ENCODE peak calls at places on chromosomes 11 and 22, in nine cellular contexts. Y is left ventricle myocardium inferior, G is AG09309, D is HCT116, O is psoas muscle, P is CD14-positive monocyte, K is astrocyte of the cerebellum, T is testis, S is esophagus squamous epithelium. U is an unnamed sample.

GRCh38 chr11:114479331-114479730 is 40.1 kb downstream of the REXO2 start:
- DNase-seq in T (no peak), Y (no peak), K (no peak), G (no peak), D (no peak), S (no peak), O (no peak), P (no peak), U (no peak)

GRCh38 chr11:66492161-66492865 is 12.1 kb downstream of the DPP3 start:
- DNase-seq in K (no peak), G (no peak), T (no peak), O (peak), P (no peak), Y (no peak), S (no peak), D (no peak), U (no peak)

GRCh38 chr22:37410174-37411055 is 16.9 kb downstream of the ELFN2 start:
- DNase-seq in Y (no peak), K (no peak), D (no peak), O (no peak), P (peak), S (no peak), T (no peak), G (no peak), U (peak)

GRCh38 chr11:75668508-75669297 is at the start of gene MAP6:
- DNase-seq in D (no peak), S (no peak), P (no peak), T (peak), K (no peak), O (peak), Y (peak), G (no peak), U (no peak)

GRCh38 chr11:69978841-69979614 is 99.1 kb upstream of the ANO1 start:
- DNase-seq in G (no peak), T (no peak), P (no peak), S (no peak), D (no peak), O (no peak), Y (no peak), K (no peak), U (no peak)

GRCh38 chr22:19789406-19789805 is 28.8 kb downstream of the TBX1 start:
- DNase-seq in Y (no peak), S (no peak), T (no peak), G (no peak), D (no peak), O (peak), K (no peak), P (no peak), U (peak)

GRCh38 chr11:66866007-66866406 is 9.1 kb downstream of the LRFN4 start:
- DNase-seq in T (no peak), G (no peak), D (no peak), Y (no peak), O (no peak), K (no peak), S (no peak), P (no peak), U (no peak)

GRCh38 chr11:8768625-8769333 is 86.2 kb downstream of the RPL27A start:
- DNase-seq in T (peak), D (peak), G (no peak), Y (peak), P (no peak), K (no peak), S (no peak), O (no peak), U (no peak)

GRCh38 chr11:38191101-38191500 is 1593.1 kb upstream of the RAG2 start:
- DNase-seq in G (no peak), P (no peak), Y (no peak), K (no peak), D (no peak), T (no peak), S (no peak), O (no peak), U (no peak)

GRCh38 chr11:95584589-95584988 is 205.0 kb downstream of the FAM76B start:
- DNase-seq in P (no peak), T (no peak), O (no peak), S (no peak), D (no peak), K (no peak), G (no peak), Y (no peak), U (no peak)

GRCh38 chr11:92752122-92752521 is 217.3 kb upstream of the MTNR1B start:
- DNase-seq in P (no peak), O (no peak), K (no peak), Y (no peak), T (no peak), G (no peak), D (no peak), S (no peak), U (no peak)

GRCh38 chr22:39356464-39356863 is 6.7 kb downstream of the SYNGR1 start:
- DNase-seq in Y (no peak), T (no peak), S (no peak), P (no peak), G (no peak), O (no peak), D (no peak), K (no peak), U (no peak)

DNA sequence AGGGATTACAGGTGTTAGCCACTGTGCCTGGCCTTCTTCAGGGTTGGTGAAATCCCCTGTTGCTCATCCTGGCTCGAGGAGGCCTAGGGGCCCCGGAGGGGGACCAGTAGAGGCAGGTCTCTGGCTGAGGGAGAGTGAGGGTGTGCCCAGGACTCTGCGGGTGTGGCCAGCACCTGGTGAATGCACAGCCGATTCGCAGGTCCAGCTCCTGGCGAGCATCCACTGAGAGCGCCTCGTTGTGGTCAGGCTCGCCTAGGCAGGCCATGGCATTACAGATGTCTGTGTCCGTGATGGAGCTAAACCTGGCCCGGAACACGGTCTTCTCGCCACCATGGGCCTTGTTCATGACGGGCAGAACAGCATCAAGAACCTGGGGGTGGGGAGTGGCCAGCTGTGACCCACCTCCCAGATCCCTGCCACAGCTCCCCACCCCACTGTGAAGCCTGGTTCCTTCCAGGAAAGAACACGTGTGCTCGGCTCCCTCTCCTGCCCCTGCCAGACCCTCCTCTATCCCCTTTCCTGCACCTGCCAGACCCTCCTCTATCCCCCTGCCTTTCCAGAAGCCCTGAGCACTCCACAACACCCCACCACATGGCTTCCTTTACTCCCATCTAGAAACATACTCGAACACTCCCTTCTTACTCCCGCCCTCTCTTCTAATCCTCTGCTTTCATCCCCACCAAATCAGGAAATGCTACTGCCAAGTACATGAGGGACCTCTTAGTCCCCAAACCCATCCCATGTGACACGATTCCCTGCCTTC is 12.4 kb downstream of the TOP3B start:
- DNase-seq in S (no peak), D (no peak), O (no peak), P (no peak), Y (no peak), K (no peak), T (no peak), G (no peak), U (no peak)
- TF ChIP-seq CTCF in S (no peak), D (no peak), O (no peak), P (no peak), Y (no peak), K (no peak), T (no peak), G (no peak), U (no peak)

DNA sequence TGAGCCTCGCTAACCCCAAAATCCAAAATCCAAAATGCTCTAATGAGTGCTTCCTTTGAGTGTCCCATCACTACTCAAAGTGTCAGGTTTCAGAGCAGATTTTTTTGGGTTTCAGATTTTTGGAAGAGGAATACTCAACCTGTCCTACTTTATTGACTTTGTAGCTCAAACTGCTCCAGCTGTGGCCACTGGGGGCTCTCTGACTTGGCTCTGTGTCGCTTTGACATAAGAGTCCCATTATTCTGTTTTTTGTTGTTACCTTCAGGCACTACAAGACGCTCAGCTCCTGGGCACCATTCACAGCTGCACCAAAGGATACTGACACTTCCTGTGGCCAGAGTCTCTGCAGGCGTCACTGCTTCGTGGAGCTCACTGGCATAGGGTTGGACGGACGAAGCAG is 41.1 kb downstream of the PHF21B start:
- DNase-seq in S (no peak), P (no peak), Y (no peak), K (no peak), O (no peak), G (no peak), D (no peak), T (no peak), U (no peak)
- TF ChIP-seq CTCF in S (no peak), P (no peak), Y (no peak), K (peak), O (no peak), G (peak), D (peak), T (no peak), U (peak)

GRCh38 chr11:108593214-108593909 is at the start of gene EXPH5:
- DNase-seq in Y (peak), G (no peak), P (peak), O (peak), K (peak), D (peak), T (peak), S (peak), U (no peak)
- TF ChIP-seq CTCF in Y (no peak), G (no peak), P (no peak), O (no peak), K (peak), D (no peak), T (no peak), S (no peak), U (peak)

GRCh38 chr11:104130161-104130560 is 33.8 kb downstream of the PDGFD start:
- DNase-seq in Y (no peak), T (no peak), D (no peak), G (no peak), K (no peak), S (no peak), O (no peak), P (no peak), U (no peak)
- TF ChIP-seq CTCF in Y (no peak), T (no peak), D (no peak), G (no peak), K (no peak), S (no peak), O (no peak), P (no peak), U (no peak)

GRCh38 chr11:126861796-126862195 is 138.8 kb downstream of the KIRREL3 start:
- DNase-seq in Y (no peak), D (no peak), P (no peak), K (no peak), S (no peak), G (no peak), T (no peak), O (no peak), U (no peak)

GRCh38 chr11:126864934-126865333 is 135.6 kb downstream of the KIRREL3 start:
- DNase-seq in D (no peak), Y (no peak), S (no peak), K (no peak), O (no peak), T (no peak), G (no peak), P (no peak), U (no peak)

GRCh38 chr11:126863294-126863997 is 137.1 kb downstream of the KIRREL3 start:
- DNase-seq in K (no peak), D (no peak), P (no peak), G (no peak), Y (no peak), O (no peak), S (no peak), T (no peak), U (no peak)

GRCh38 chr11:126857860-126858808 is 142.4 kb downstream of the KIRREL3 start:
- DNase-seq in S (no peak), O (no peak), T (no peak), Y (no peak), P (no peak), D (no peak), G (no peak), K (peak), U (no peak)

GRCh38 chr11:126862664-126863247 is 137.8 kb downstream of the KIRREL3 start:
- DNase-seq in O (no peak), T (no peak), P (no peak), K (no peak), G (no peak), Y (no peak), S (no peak), D (no peak), U (no peak)
- TF ChIP-seq CTCF in O (no peak), T (no peak), P (no peak), K (no peak), G (no peak), Y (no peak), S (no peak), D (no peak), U (peak)

GRCh38 chr11:11722861-11723260 is 101.1 kb upstream of the GALNT18 start:
- DNase-seq in S (no peak), O (no peak), K (no peak), T (no peak), P (no peak), G (no peak), D (no peak), Y (no peak), U (no peak)
- TF ChIP-seq CTCF in S (no peak), O (no peak), K (no peak), T (no peak), P (no peak), G (no peak), D (no peak), Y (no peak), U (no peak)

DNA sequence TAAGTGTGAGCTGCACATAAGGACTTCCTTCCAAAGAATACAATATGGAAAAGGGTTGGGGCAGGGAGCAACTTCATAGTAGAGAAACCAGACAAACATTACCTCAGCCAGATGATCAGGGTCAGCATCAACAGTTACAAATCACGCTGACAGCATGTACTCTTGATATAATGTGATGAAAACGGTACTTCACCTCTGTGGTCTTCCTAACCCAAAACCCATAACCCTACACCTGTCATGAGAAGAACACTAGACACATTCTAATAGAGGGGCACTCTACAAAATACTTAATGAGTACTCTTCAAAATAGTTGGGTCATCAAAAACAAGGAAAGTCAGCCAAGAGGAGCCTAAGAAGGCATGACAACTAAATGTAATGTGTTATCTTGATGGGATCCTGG is 43.9 kb downstream of the RRAS2 start:
- DNase-seq in P (no peak), T (no peak), Y (no peak), S (no peak), G (no peak), K (no peak), O (no peak), D (no peak), U (no peak)
- TF ChIP-seq CTCF in P (no peak), T (no peak), Y (no peak), S (no peak), G (no peak), K (no peak), O (no peak), D (no peak), U (no peak)

DNA sequence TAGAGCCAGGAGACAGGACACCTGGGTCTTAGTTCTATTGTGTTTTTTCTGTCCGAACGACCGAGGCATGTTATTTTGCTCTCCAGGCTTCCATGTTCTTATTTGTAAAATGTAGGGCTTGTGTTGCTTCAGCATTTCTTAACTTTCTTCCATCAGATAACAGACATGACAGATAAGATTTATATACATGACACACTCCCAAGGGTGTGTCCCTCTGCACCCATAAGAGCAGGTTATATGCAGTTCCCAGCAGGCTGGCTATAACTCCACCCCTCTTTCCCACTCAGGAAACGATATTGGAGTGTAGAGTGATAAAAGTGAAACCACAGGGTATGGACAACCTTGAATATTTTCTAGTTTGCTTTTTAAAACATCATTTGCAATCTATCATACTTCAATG is 65.8 kb downstream of the APIP start:
- DNase-seq in Y (no peak), T (no peak), O (no peak), P (no peak), G (no peak), D (no peak), K (no peak), S (no peak), U (no peak)
- TF ChIP-seq CTCF in Y (no peak), T (no peak), O (no peak), P (no peak), G (no peak), D (no peak), K (no peak), S (no peak), U (no peak)

GRCh38 chr11:57641426-57641825 is 8.3 kb downstream of the YPEL4 start:
- DNase-seq in T (no peak), P (no peak), G (peak), K (no peak), D (no peak), O (no peak), Y (no peak), S (no peak), U (no peak)

GRCh38 chr11:57638811-57639320 is 10.8 kb downstream of the YPEL4 start:
- DNase-seq in Y (no peak), K (no peak), T (no peak), P (no peak), S (no peak), O (no peak), D (no peak), G (no peak), U (no peak)

GRCh38 chr11:57639321-57640067 is 10.2 kb downstream of the YPEL4 start:
- DNase-seq in T (no peak), G (no peak), D (no peak), Y (no peak), S (no peak), K (peak), P (no peak), O (no peak), U (no peak)

GRCh38 chr11:57640068-57640800 is 9.5 kb downstream of the YPEL4 start:
- DNase-seq in K (no peak), T (no peak), G (no peak), O (no peak), P (no peak), S (no peak), Y (no peak), D (no peak), U (no peak)

DNA sequence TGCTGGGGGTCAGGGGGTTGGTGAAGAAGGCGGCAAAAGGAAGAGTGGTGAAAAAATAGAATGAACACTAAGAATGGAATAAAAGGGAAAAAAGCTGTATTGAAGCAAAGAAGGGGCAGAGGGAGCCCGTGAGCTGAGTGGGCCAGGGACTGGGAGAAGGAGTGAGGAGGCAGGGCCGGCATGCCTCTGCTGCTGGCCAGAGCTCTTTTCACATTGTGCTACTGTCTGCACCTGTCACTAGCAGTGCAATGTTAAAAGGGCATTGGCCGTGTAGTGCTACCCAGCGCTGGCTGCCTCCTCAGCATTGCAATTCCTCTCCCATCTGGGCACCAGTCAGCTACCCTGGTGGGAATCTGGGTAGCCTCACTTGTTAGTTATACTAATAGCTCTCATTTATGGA is 8.7 kb downstream of the YPEL4 start:
- DNase-seq in O (no peak), S (no peak), P (no peak), K (no peak), G (no peak), T (no peak), D (no peak), Y (no peak), U (no peak)
- TF ChIP-seq CTCF in O (peak), S (no peak), P (no peak), K (peak), G (peak), T (peak), D (no peak), Y (no peak), U (no peak)